ENCODE peak calls at places on chromosomes 6 and 20, in four cellular contexts. V is A549, S is HepG2, F is WTC11. N is an unnamed sample.

GRCh38 chr20:64188682-64189529 is 24.7 kb downstream of the MYT1 start:
- DNase-seq in V (peak), S (peak), F (peak), N (no peak)

GRCh38 chr20:23245553-23246128 is 105.0 kb upstream of the NXT1 start:
- DNase-seq in V (peak), S (peak), F (peak), N (peak)

GRCh38 chr6:72946766-72947165 is 278.5 kb downstream of the KHDC1L start:
- DNase-seq in V (no peak), S (peak), F (no peak), N (no peak)

GRCh38 chr6:44152109-44152461 is 6.5 kb upstream of the CAPN11 start:
- DNase-seq in V (no peak), S (no peak), F (no peak), N (no peak)

GRCh38 chr6:116330511-116330910 is 40.2 kb upstream of the DSE start:
- DNase-seq in V (no peak), S (no peak), F (no peak), N (no peak)

GRCh38 chr6:100472674-100473073 is 8.0 kb upstream of the SIM1 start:
- DNase-seq in V (no peak), S (no peak), F (no peak), N (no peak)

GRCh38 chr20:62666736-62667529 is 24.6 kb downstream of the SLCO4A1 start:
- DNase-seq in V (no peak), S (peak), F (no peak), N (no peak)

GRCh38 chr20:46350201-46350985 is 42.1 kb upstream of the CDH22 start:
- DNase-seq in V (no peak), S (no peak), F (no peak), N (peak)

GRCh38 chr6:164151762-164152161 is 737.2 kb downstream of the QKI start:
- DNase-seq in V (no peak), S (no peak), F (no peak), N (no peak)

GRCh38 chr6:4085329-4085695 is 6.4 kb upstream of the FAM217A start:
- DNase-seq in V (no peak), S (no peak), F (no peak), N (no peak)

GRCh38 chr20:25544316-25544715 is 41.0 kb downstream of the NINL start:
- DNase-seq in V (no peak), S (no peak), F (no peak), N (no peak)

GRCh38 chr20:64092258-64093012 is 8.2 kb upstream of the LKAAEAR1 start:
- DNase-seq in V (no peak), S (no peak), F (no peak), N (no peak)

GRCh38 chr6:113909224-113909856 is 52.2 kb downstream of the MARCKS start:
- DNase-seq in V (peak), S (peak), F (no peak), N (peak)

GRCh38 chr6:32087574-32088486 is 21.3 kb downstream of the TNXB start:
- DNase-seq in V (peak), S (peak), F (peak), N (peak)

GRCh38 chr6:87908978-87909802 is 138.5 kb upstream of the SPACA1 start:
- DNase-seq in V (no peak), S (no peak), F (no peak), N (no peak)

GRCh38 chr6:130725551-130725950 is 101.7 kb upstream of the SMLR1 start:
- DNase-seq in V (no peak), S (no peak), F (no peak), N (no peak)

GRCh38 chr6:87731818-87732661 is 30.0 kb upstream of the AKIRIN2 start:
- DNase-seq in V (peak), S (peak), F (no peak), N (no peak)

GRCh38 chr20:17502105-17502504 is 29.1 kb downstream of the BFSP1 start:
- DNase-seq in V (no peak), S (no peak), F (no peak), N (no peak)

DNA sequence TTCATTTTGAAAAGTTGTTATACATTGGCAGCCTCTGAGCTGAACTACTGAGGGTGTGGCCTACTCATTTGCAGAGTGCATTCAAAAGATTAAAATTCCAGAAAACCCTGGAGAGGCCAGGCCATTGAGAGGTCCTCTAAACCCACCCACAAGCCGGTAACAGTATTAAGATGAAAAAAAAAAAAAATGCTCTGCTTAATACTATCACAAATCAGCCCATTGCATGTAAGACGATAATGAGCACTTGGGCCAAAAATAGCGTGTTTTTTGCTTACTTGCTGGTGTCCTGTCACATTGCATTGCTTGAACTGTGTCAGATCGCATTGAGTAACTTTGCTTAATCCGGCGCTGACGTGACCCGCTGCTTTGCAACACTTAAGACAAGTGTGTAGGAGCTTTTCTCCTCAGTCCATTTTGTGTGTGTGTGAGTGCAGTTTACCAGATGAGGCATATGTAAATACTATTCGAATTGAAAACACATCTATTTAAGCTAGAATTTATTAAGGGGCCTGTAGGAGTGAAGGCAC is 170.6 kb downstream of the TSHZ2 start:
- DNase-seq in V (no peak), S (no peak), F (no peak), N (no peak)
- TF ChIP-seq HMGXB4 in V (no peak), S (no peak), F (no peak), N (no peak)

DNA sequence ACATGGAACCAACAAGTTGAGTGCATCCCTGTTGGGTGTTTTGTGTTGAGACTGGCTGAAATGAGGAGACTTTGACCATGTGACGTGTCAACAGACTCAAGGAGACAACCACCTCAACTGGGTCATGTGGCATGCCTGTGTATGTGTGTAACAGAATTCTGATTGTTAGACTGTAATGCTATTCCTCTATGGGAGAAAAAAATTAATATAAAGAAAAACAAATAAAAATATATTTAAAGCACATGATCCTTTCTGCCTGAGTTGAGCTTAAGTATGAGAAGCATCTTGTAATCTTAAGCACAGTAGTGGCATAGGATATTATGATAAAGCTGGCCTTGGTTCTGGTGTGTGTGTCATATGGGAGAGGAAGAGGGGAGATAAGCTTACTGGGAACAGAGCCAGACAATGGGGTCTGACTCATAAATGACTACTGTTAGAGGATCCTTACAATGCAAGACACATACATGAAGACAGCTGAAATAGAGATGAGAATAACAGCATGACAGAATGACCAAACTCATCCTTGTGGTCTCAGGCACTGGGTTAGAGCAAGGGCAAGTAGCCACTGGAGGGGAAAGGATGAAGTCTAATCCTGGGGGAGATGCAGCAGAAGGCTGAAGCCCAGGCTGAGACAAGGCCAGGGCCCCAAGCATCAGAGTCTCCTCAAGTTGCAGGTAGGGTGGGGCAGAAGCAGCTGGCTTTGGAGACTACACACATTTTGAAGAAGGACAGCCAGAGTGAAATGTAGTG is 9.2 kb downstream of the TP53INP2 start:
- DNase-seq in V (peak), S (peak), F (no peak), N (peak)
- TF ChIP-seq HMGXB4 in V (no peak), S (no peak), F (no peak), N (no peak)

DNA sequence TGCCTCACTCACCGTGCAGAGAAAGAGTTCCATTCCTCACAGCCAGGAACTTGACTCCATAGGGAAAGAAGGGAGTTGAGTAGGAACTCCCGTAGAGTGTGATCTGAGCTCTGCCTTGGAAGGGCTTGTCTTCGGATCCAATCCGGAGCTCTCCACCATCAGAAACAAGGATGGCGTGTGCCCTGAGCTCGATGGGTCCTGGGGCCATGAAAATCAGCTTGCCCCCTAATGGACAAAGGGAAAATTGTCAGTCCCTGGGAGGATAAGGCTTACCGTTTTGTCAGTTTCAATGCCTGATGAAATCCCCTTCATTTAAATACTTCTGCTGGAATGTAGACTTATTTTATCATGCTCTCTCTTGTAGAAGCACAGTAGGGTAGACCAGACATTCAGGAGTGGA is 153.3 kb downstream of the PKHD1 start:
- DNase-seq in V (peak), S (peak), F (peak), N (peak)
- TF ChIP-seq HMGXB4 in V (no peak), S (no peak), F (no peak), N (no peak)

DNA sequence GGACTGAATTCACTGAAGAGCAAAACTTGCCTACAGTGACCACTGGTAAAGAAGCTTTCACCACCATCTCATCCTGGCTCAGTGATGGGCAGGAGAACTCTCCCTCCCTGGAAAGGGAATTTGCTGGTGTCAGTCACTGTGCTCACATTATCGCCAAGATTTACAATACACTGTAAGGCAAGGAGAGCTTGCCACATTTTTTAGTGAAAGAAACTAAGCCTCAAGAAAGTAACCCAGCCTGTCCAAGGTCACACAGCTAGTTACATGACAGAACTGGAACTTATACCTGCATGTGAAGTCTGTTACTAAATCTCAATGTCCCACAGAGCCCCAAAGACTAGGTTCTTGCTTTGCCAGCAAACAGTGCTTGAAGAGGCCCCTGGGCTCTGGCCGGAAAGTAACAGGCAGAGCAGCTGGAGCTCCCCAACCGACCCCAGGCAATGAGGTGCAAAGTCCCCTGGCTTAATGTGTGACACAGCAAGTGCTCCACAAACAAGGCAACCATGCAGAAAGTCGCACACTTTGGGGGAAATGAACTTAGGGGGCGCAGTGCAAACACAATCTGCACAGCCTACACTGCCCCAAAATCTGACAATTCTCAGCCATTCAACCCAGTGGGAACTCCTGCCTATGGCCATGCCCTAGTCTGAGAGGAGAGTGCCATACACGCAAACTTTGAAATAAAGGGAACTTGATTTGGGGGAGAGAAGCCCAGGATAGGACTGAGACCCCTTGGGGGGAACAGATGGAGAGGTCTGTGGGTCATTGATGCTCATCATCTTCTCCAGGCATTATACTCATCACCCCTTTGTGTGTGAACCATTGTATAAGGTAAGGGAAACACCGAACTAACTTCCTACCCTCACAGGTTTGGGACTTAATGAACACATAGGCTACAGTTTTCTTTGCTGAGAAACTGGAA is 1.9 kb downstream of the BCL2L1 start:
- DNase-seq in V (no peak), S (peak), F (no peak), N (peak)
- TF ChIP-seq HMGXB4 in V (no peak), S (peak), F (no peak), N (no peak)

GRCh38 chr6:9062581-9062980 is 627.2 kb upstream of the SLC35B3 start:
- DNase-seq in V (no peak), S (no peak), F (no peak), N (no peak)
- TF ChIP-seq HMGXB4 in V (no peak), S (no peak), F (no peak), N (no peak)

DNA sequence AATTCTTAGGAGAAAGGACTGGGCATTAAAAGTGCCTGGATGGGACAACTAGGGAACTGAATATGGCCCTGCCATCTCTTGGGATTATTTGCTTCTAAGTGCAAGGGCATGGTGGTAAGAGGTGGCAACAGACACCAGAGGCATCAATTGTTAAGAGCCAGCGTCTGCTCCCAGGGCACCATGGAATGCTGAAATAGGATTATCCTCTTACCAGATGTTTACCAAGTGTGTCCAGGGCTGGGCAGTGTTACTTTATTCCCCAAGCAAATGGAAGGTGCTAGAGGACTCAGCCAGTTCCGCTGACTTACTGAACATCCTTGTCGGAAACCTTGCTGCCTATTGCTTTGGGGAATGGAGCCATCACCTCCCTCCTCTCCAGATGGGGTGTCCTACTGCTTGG is 273.6 kb upstream of the SUPT3H start:
- DNase-seq in V (no peak), S (no peak), F (no peak), N (no peak)
- TF ChIP-seq HMGXB4 in V (no peak), S (no peak), F (no peak), N (no peak)

N was measured in K562.